ENCODE peak calls at places on chromosomes 2 and 18, in seven cellular contexts. V, S, X, M, N, W and Y are unnamed samples.

GRCh38 chr2:232541961-232542714 is 2.6 kb downstream of the CHRNG start:
- DNase-seq in N (no peak), S (no peak), W (no peak), X (no peak), V (no peak), M (no peak), Y (no peak)

GRCh38 chr18:44709297-44710117 is 28.8 kb downstream of the SETBP1 start:
- DNase-seq in X (peak), W (no peak), S (no peak), N (peak), M (no peak), V (no peak), Y (no peak)

GRCh38 chr2:174690026-174690425 is 74.2 kb downstream of the CHRNA1 start:
- DNase-seq in N (no peak), S (no peak), X (no peak), W (no peak), V (no peak), M (no peak), Y (no peak)

GRCh38 chr2:10005461-10005860 is 37.9 kb upstream of the KLF11 start:
- DNase-seq in N (no peak), S (no peak), X (no peak), M (no peak), V (no peak), W (no peak), Y (no peak)

GRCh38 chr2:173347305-173348168 is 7.1 kb upstream of the CDCA7 start:
- DNase-seq in X (no peak), M (no peak), W (no peak), V (no peak), N (peak), S (no peak), Y (no peak)

GRCh38 chr2:230976671-230977171 is 19.2 kb upstream of the SPATA3 start:
- DNase-seq in N (peak), W (no peak), M (no peak), V (no peak), S (no peak), X (no peak), Y (no peak)

GRCh38 chr2:221254281-221254680 is 317.8 kb downstream of the EPHA4 start:
- DNase-seq in X (no peak), S (no peak), N (no peak), V (peak), W (no peak), M (peak), Y (no peak)

GRCh38 chr2:111072220-111072871 is 48.4 kb upstream of the BCL2L11 start:
- DNase-seq in W (peak), M (peak), N (no peak), V (no peak), X (no peak), S (no peak), Y (no peak)

GRCh38 chr2:202375006-202375610 is 1.0 kb upstream of the BMPR2 start:
- DNase-seq in W (peak), N (peak), V (peak), S (peak), X (peak), M (peak), Y (peak)

GRCh38 chr2:217166241-217166640 is 306.4 kb upstream of the TNP1 start:
- DNase-seq in N (peak), M (peak), S (no peak), V (peak), X (peak), W (no peak), Y (no peak)

GRCh38 chr2:17961789-17962188 is 83.3 kb downstream of the KCNS3 start:
- DNase-seq in X (no peak), S (no peak), V (no peak), M (no peak), N (no peak), W (no peak), Y (no peak)

GRCh38 chr18:67525328-67526110 is 9.0 kb upstream of the DSEL start:
- DNase-seq in M (peak), W (peak), V (peak), S (no peak), N (no peak), X (peak), Y (peak)

GRCh38 chr2:212535963-212536362 is 2.6 kb downstream of the ERBB4 start:
- DNase-seq in N (no peak), V (no peak), X (peak), M (no peak), S (no peak), W (no peak), Y (peak)

GRCh38 chr2:6423944-6424343 is 441.8 kb downstream of the CMPK2 start:
- DNase-seq in W (no peak), N (peak), M (no peak), V (no peak), X (no peak), S (no peak), Y (no peak)

GRCh38 chr18:55515946-55516710 is 71.9 kb downstream of the TCF4 start:
- DNase-seq in W (peak), S (no peak), N (no peak), M (peak), V (no peak), X (no peak), Y (no peak)

GRCh38 chr2:174072857-174073256 is 107.7 kb upstream of the SP3 start:
- DNase-seq in N (no peak), S (no peak), V (no peak), X (no peak), W (no peak), M (no peak), Y (no peak)